ENCODE peak calls at places on chromosomes 6 and 20, in seven cellular contexts. X, I, Z, G, T, L and R are unnamed samples.

GRCh38 chr20:11373391-11373790 is 544.3 kb upstream of the BTBD3 start:
- DNase-seq in X (no peak), I (no peak), Z (no peak), G (no peak), T (no peak), L (no peak), R (no peak)

GRCh38 chr6:11650297-11650696 is 112.7 kb downstream of the TMEM170B start:
- DNase-seq in X (peak), I (peak), Z (no peak), G (no peak), T (peak), L (no peak), R (no peak)

GRCh38 chr20:18272451-18272850 is 15.9 kb upstream of the ZNF133 start:
- DNase-seq in X (no peak), I (peak), Z (no peak), G (no peak), T (no peak), L (no peak), R (no peak)

GRCh38 chr6:157873735-157874344 is 50.8 kb downstream of the SNX9 start:
- DNase-seq in X (peak), I (peak), Z (peak), G (peak), T (peak), L (peak), R (peak)

GRCh38 chr6:5116243-5116991 is 31.3 kb downstream of the PPP1R3G start:
- DNase-seq in X (no peak), I (no peak), Z (no peak), G (no peak), T (no peak), L (no peak), R (no peak)

GRCh38 chr6:11467364-11467763 is 70.2 kb upstream of the TMEM170B start:
- DNase-seq in X (no peak), I (no peak), Z (no peak), G (no peak), T (no peak), L (no peak), R (no peak)

GRCh38 chr6:118876201-118876600 is 17.8 kb upstream of the ASF1A start:
- DNase-seq in X (peak), I (no peak), Z (no peak), G (no peak), T (no peak), L (no peak), R (no peak)

GRCh38 chr6:89081129-89081422 is 525 bp downstream of the PNRC1 start:
- DNase-seq in X (no peak), I (no peak), Z (no peak), G (no peak), T (no peak), L (no peak), R (no peak)

GRCh38 chr6:154202334-154202733 is 154.3 kb downstream of the IPCEF1 start:
- DNase-seq in X (no peak), I (no peak), Z (no peak), G (no peak), T (no peak), L (no peak), R (no peak)

GRCh38 chr6:16622193-16622592 is 139.1 kb downstream of the ATXN1 start:
- DNase-seq in X (no peak), I (no peak), Z (no peak), G (no peak), T (no peak), L (no peak), R (no peak)

GRCh38 chr20:36666181-36666740 is 20.3 kb upstream of the SLA2 start:
- DNase-seq in X (peak), I (no peak), Z (no peak), G (no peak), T (no peak), L (no peak), R (no peak)

GRCh38 chr6:100465701-100466409 is 1.1 kb upstream of the SIM1 start:
- DNase-seq in X (no peak), I (no peak), Z (no peak), G (no peak), T (no peak), L (no peak), R (no peak)

GRCh38 chr20:19492937-19493336 is 265.1 kb upstream of the RIN2 start:
- DNase-seq in X (no peak), I (no peak), Z (no peak), G (no peak), T (no peak), L (no peak), R (no peak)

GRCh38 chr6:307065-307814 is 15.0 kb downstream of the DUSP22 start:
- DNase-seq in X (no peak), I (peak), Z (no peak), G (no peak), T (no peak), L (no peak), R (no peak)

GRCh38 chr6:139647001-139647400 is 272.6 kb upstream of the CITED2 start:
- DNase-seq in X (no peak), I (no peak), Z (no peak), G (no peak), T (no peak), L (no peak), R (no peak)

GRCh38 chr6:63745784-63746183 is 110.2 kb downstream of the PHF3 start:
- DNase-seq in X (no peak), I (no peak), Z (no peak), G (no peak), T (no peak), L (no peak), R (no peak)

GRCh38 chr20:17646901-17647301 is 35.1 kb downstream of the RRBP1 start:
- DNase-seq in X (no peak), I (no peak), Z (peak), G (no peak), T (no peak), L (no peak), R (no peak)

GRCh38 chr20:4449977-4450715 is 271.6 kb upstream of the PRND start:
- DNase-seq in X (no peak), I (no peak), Z (no peak), G (no peak), T (no peak), L (no peak), R (no peak)